ENCODE peak calls at places on chromosomes 7 and 10, in eight cellular contexts. X, Q, F, S, J, I, C and M are unnamed samples.

GRCh38 chr10:78533093-78533492 is 499.4 kb downstream of the RPS24 start:
- DNase-seq in X (no peak), Q (no peak), F (no peak), S (peak; percentile 58), J (no peak), I (no peak), C (no peak), M (no peak)

GRCh38 chr10:126910798-126911197 is 5.6 kb downstream of the DOCK1 start:
- DNase-seq in X (no peak), Q (no peak), F (no peak), S (no peak), J (no peak), I (no peak), C (no peak), M (no peak)

GRCh38 chr7:27191716-27192545 is 6.9 kb upstream of the HOXA11 start:
- DNase-seq in X (no peak), Q (no peak), F (no peak), S (no peak), J (no peak), I (peak; percentile 56), C (peak; percentile 47), M (no peak)

GRCh38 chr7:71266912-71267311 is 135.0 kb downstream of the GALNT17 start:
- DNase-seq in X (peak; percentile 20), Q (no peak), F (no peak), S (no peak), J (no peak), I (no peak), C (no peak), M (no peak)

GRCh38 chr10:89119651-89120050 is 87.5 kb downstream of the CH25H start:
- DNase-seq in X (no peak), Q (no peak), F (no peak), S (no peak), J (no peak), I (no peak), C (peak; percentile 67), M (no peak)

GRCh38 chr7:35333265-35333664 is 79.4 kb upstream of the TBX20 start:
- DNase-seq in X (no peak), Q (no peak), F (no peak), S (no peak), J (no peak), I (no peak), C (no peak), M (no peak)

GRCh38 chr7:93147358-93147757 is 827 bp downstream of the SAMD9L start:
- DNase-seq in X (no peak), Q (no peak), F (no peak), S (no peak), J (no peak), I (no peak), C (peak; percentile 46), M (peak; percentile 30)

GRCh38 chr7:144024213-144024612 is 24.1 kb downstream of the OR6B1 start:
- DNase-seq in X (no peak), Q (no peak), F (no peak), S (no peak), J (no peak), I (no peak), C (no peak), M (no peak)

GRCh38 chr7:87876759-87877234 is 504 bp downstream of the DBF4 start:
- DNase-seq in X (peak; percentile 83), Q (peak; percentile 84), F (no peak), S (peak; percentile 80), J (peak; percentile 90), I (peak; percentile 72), C (peak; percentile 56), M (peak; percentile 41)

GRCh38 chr7:43824963-43825362 is 44.4 kb downstream of the MRPS24 start:
- DNase-seq in X (no peak), Q (no peak), F (no peak), S (no peak), J (no peak), I (no peak), C (no peak), M (no peak)

GRCh38 chr7:94639384-94639783 is 16.5 kb downstream of the SGCE start:
- DNase-seq in X (no peak), Q (no peak), F (no peak), S (no peak), J (no peak), I (no peak), C (no peak), M (no peak)

GRCh38 chr7:36506820-36507219 is 117.2 kb downstream of the ANLN start:
- DNase-seq in X (no peak), Q (no peak), F (no peak), S (no peak), J (no peak), I (no peak), C (peak; percentile 71), M (no peak)

GRCh38 chr7:108093903-108094302 is 36.3 kb downstream of the LAMB4 start:
- DNase-seq in X (no peak), Q (no peak), F (no peak), S (no peak), J (no peak), I (no peak), C (no peak), M (no peak)

GRCh38 chr7:35781767-35782515 is 18.9 kb upstream of the SEPTIN7 start:
- DNase-seq in X (no peak), Q (no peak), F (no peak), S (no peak), J (no peak), I (no peak), C (no peak), M (no peak)

DNA sequence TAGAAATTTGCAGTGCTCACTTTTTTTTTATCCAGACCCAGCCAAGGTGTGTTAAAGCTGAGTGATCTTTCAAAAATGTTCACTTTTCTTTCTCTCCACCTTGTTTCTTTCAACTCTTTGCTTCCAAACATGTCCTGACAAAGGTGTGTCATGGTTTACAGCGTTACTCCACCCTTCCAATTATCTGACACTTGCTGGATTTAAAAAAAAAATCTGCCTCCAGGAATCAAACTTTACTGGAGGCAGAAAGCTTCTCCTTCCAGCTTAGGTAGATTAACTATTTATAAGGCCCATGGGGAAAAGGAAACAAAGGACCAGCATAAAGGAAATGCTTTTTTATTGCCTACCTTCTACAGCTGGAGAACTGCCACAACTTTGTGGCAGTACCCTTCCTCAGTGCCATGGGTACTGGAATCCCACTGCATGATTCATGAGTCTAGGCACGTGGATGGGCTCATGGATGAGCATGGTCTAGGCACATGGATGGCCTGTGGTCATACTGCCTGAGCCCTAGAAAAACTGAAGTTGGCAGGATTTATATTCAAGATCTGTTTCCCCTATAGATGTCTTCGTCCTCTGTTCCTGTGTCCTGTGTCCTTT is at the start of gene COL17A1:
- DNase-seq in X (no peak), Q (no peak), F (no peak), S (no peak), J (no peak), I (no peak), C (no peak), M (no peak)
- H3K27me3 ChIP-seq in X (no peaks in the 10 kb centered on the region), Q (no peaks in the 10 kb centered on the region), F (no peaks in the 10 kb centered on the region), S (no peaks in the 10 kb centered on the region), J (no peaks in the 10 kb centered on the region), I (no peaks in the 10 kb centered on the region), C (no peaks in the 10 kb centered on the region), M (no peaks in the 10 kb centered on the region)

GRCh38 chr7:80145780-80146422 is 11.3 kb downstream of the GNAI1 start:
- DNase-seq in X (no peak), Q (no peak), F (no peak), S (no peak), J (no peak), I (no peak), C (no peak), M (no peak)
- H3K4me3 ChIP-seq in X (no peak overlapping the region), Q (no peak overlapping the region), F (no peak overlapping the region), S (no peak overlapping the region), J (no peak overlapping the region), I (no peak overlapping the region), C (no peak overlapping the region), M (no peak overlapping the region)

GRCh38 chr7:157690833-157691382 is 354.1 kb downstream of the DNAJB6 start:
- DNase-seq in X (no peak), Q (peak; percentile 94), F (peak; percentile 92), S (no peak), J (no peak), I (peak; percentile 74), C (peak; percentile 48), M (no peak)

GRCh38 chr7:157691521-157692155 is 354.8 kb downstream of the DNAJB6 start:
- DNase-seq in X (no peak), Q (peak; percentile 52), F (peak; percentile 77), S (no peak), J (no peak), I (no peak), C (peak; percentile 41), M (no peak)

GRCh38 chr7:157689269-157690057 is 352.7 kb downstream of the DNAJB6 start:
- DNase-seq in X (no peak), Q (peak; percentile 64), F (peak; percentile 49), S (no peak), J (no peak), I (no peak), C (peak; percentile 28), M (peak; percentile 17)

GRCh38 chr7:157688439-157689268 is 351.9 kb downstream of the DNAJB6 start:
- DNase-seq in X (peak; percentile 52), Q (peak; percentile 67), F (peak; percentile 48), S (no peak), J (no peak), I (no peak), C (peak; percentile 35), M (no peak)

DNA sequence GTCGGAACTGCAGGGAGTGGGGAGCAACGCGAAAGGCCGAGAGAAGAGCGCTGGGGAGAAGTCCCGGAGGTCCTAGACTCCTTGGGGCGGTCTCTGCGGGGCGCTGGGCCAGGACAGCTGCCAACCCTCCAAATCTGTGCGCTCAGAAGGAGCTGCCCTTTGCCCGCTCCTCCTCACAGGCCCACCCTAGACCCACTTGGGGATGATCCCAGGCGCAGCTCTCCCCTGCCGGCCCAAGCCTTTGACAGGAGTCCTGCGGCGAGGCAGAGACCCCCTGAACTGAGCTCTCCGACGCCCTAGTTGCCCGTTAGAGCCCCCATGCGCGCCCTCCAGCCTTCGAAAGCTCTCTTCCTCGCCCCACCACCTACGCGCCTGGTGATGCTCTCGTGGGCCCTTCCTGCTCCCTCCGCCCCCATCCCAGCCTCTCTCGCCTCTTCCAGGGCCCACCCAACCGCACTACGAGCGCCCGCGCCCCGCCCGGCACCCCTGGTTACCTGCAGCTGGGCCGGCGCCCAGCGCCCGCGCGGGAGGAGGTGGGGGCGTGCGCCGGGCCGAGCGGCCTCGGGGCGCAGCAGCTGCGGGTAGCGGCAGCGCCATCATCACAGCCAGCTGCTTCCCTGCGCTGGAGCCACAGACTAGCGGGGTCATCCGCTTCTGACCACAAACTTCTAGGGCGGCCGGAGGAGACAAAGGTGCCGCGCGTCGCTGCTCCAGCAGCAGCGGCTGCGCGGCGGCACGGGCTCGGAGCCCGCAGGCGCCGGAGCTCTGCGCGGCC is 353.4 kb downstream of the DNAJB6 start:
- DNase-seq in X (no peak), Q (peak; percentile 87), F (peak; percentile 65), S (no peak), J (no peak), I (peak; percentile 55), C (peak; percentile 40), M (no peak)
- H3K27me3 ChIP-seq in X (no peaks in the 10 kb centered on the region), Q (peaks cover 97% of the 10 kb centered on the region), F (no peaks in the 10 kb centered on the region), S (peaks cover 87% of the 10 kb centered on the region), J (peaks cover 27% of the 10 kb centered on the region), I (peaks cover 32% of the 10 kb centered on the region), C (no peaks in the 10 kb centered on the region), M (peaks cover 12% of the 10 kb centered on the region)

GRCh38 chr7:81616951-81617350 is 152.9 kb downstream of the HGF start:
- DNase-seq in X (no peak), Q (no peak), F (no peak), S (no peak), J (no peak), I (no peak), C (no peak), M (no peak)
- H3K4me3 ChIP-seq in X (no peak overlapping the region), Q (no peak overlapping the region), F (no peak overlapping the region), S (no peak overlapping the region), J (no peak overlapping the region), I (no peak overlapping the region), C (no peak overlapping the region), M (no peak overlapping the region)